ENCODE peak calls at places on chromosomes 12 and 14, in four cellular contexts. One of them, this sample, is unnamed.
A peak's percentile ranks its signal among the peaks of the same experiment; 100 is the strongest.

GRCh38 chr12:106080786-106081185 is 58.0 kb downstream of the NUAK1 start:
- DNase-seq in SK-N-SH: no peak
- DNase-seq in HepG2: no peak
- DNase-seq in GM12878: no peak
- DNase-seq in this sample: no peak

GRCh38 chr12:3537916-3538690 is 47.1 kb downstream of the PRMT8 start:
- DNase-seq in SK-N-SH: no peak
- DNase-seq in GM12878: no peak
- DNase-seq in HepG2: no peak
- DNase-seq in this sample: no peak

GRCh38 chr12:71731439-71732356 is 23.0 kb upstream of the RAB21 start:
- DNase-seq in SK-N-SH: no peak
- DNase-seq in HepG2: peak; percentile 79
- DNase-seq in GM12878: no peak
- DNase-seq in this sample: peak; percentile 61

GRCh38 chr14:38073641-38074040 is 134.1 kb upstream of the SSTR1 start:
- DNase-seq in HepG2: no peak
- DNase-seq in SK-N-SH: no peak
- DNase-seq in GM12878: no peak
- DNase-seq in this sample: no peak

GRCh38 chr14:56989359-56989758 is 179.1 kb upstream of the OTX2 start:
- DNase-seq in HepG2: no peak
- DNase-seq in GM12878: no peak
- DNase-seq in SK-N-SH: no peak
- DNase-seq in this sample: no peak

GRCh38 chr14:101176535-101177205 is 273.1 kb upstream of the RTL1 start:
- DNase-seq in HepG2: no peak
- DNase-seq in GM12878: no peak
- DNase-seq in SK-N-SH: peak; percentile 72
- DNase-seq in this sample: no peak

GRCh38 chr12:15558915-15559528 is 230.2 kb downstream of the EPS8 start:
- DNase-seq in HepG2: no peak
- DNase-seq in GM12878: no peak
- DNase-seq in SK-N-SH: no peak
- DNase-seq in this sample: no peak

GRCh38 chr12:459430-460258 is at the start of gene B4GALNT3:
- DNase-seq in HepG2: no peak
- DNase-seq in SK-N-SH: peak; percentile 88
- DNase-seq in GM12878: no peak
- DNase-seq in this sample: no peak

GRCh38 chr12:82857911-82858533 is 171.3 kb downstream of the TMTC2 start:
- DNase-seq in GM12878: no peak
- DNase-seq in HepG2: no peak
- DNase-seq in SK-N-SH: no peak
- DNase-seq in this sample: no peak

GRCh38 chr12:93888964-93889363 is 211.8 kb downstream of the CRADD start:
- DNase-seq in GM12878: no peak
- DNase-seq in SK-N-SH: peak; percentile 53
- DNase-seq in HepG2: no peak
- DNase-seq in this sample: no peak

GRCh38 chr14:75123991-75124390 is 2.9 kb downstream of the NEK9 start:
- DNase-seq in SK-N-SH: peak; percentile 12
- DNase-seq in GM12878: no peak
- DNase-seq in HepG2: no peak
- DNase-seq in this sample: no peak

GRCh38 chr12:111313833-111314259 is 55.0 kb downstream of the PHETA1 start:
- DNase-seq in GM12878: no peak
- DNase-seq in HepG2: peak; percentile 59
- DNase-seq in SK-N-SH: peak; percentile 93
- DNase-seq in this sample: peak; percentile 95

GRCh38 chr14:55136868-55137785 is 8.1 kb downstream of the LGALS3 start:
- DNase-seq in HepG2: no peak
- DNase-seq in GM12878: no peak
- DNase-seq in SK-N-SH: peak; percentile 39
- DNase-seq in this sample: no peak

GRCh38 chr14:68978550-68978911 is 571 bp downstream of the ACTN1 start:
- DNase-seq in HepG2: no peak
- DNase-seq in SK-N-SH: peak; percentile 79
- DNase-seq in GM12878: no peak
- DNase-seq in this sample: peak; percentile 88

GRCh38 chr12:86134571-86134970 is 121.6 kb downstream of the MGAT4C start:
- DNase-seq in GM12878: no peak
- DNase-seq in SK-N-SH: no peak
- DNase-seq in HepG2: no peak
- DNase-seq in this sample: no peak

GRCh38 chr12:24728366-24728765 is 220.5 kb downstream of the BCAT1 start:
- DNase-seq in HepG2: peak; percentile 18
- DNase-seq in GM12878: no peak
- DNase-seq in SK-N-SH: peak; percentile 30
- DNase-seq in this sample: no peak

GRCh38 chr12:14768823-14769405 is 34.4 kb downstream of the WBP11 start:
- DNase-seq in HepG2: no peak
- DNase-seq in GM12878: peak; percentile 30
- DNase-seq in SK-N-SH: no peak
- DNase-seq in this sample: no peak

GRCh38 chr12:84642201-84642600 is 270.4 kb downstream of the SLC6A15 start:
- DNase-seq in GM12878: no peak
- DNase-seq in SK-N-SH: no peak
- DNase-seq in HepG2: no peak
- DNase-seq in this sample: no peak

GRCh38 chr14:26017270-26017669 is 580.6 kb downstream of the NOVA1 start:
- DNase-seq in SK-N-SH: no peak
- DNase-seq in GM12878: no peak
- DNase-seq in HepG2: no peak
- DNase-seq in this sample: no peak

GRCh38 chr14:101965145-101965531 is 765 bp downstream of the DYNC1H1 start:
- DNase-seq in HepG2: peak; percentile 54
- DNase-seq in GM12878: no peak
- DNase-seq in SK-N-SH: peak; percentile 79
- DNase-seq in this sample: no peak

GRCh38 chr14:69004731-69005431 is 25.8 kb upstream of the ACTN1 start:
- DNase-seq in HepG2: no peak
- DNase-seq in GM12878: no peak
- DNase-seq in SK-N-SH: no peak
- DNase-seq in this sample: no peak

GRCh38 chr12:26118356-26118755 is 6.5 kb downstream of the BHLHE41 start:
- DNase-seq in GM12878: no peak
- DNase-seq in HepG2: no peak
- DNase-seq in SK-N-SH: no peak
- DNase-seq in this sample: no peak

GRCh38 chr14:84477996-84478395 is 1051.9 kb upstream of the FLRT2 start:
- DNase-seq in HepG2: no peak
- DNase-seq in GM12878: no peak
- DNase-seq in SK-N-SH: no peak
- DNase-seq in this sample: no peak

GRCh38 chr14:72613196-72613974 is 280.5 kb downstream of the DPF3 start:
- DNase-seq in SK-N-SH: peak; percentile 63
- DNase-seq in HepG2: no peak
- DNase-seq in GM12878: no peak
- DNase-seq in this sample: no peak

GRCh38 chr12:47604474-47604873 is 101.4 kb downstream of the RPAP3 start:
- DNase-seq in HepG2: no peak
- DNase-seq in GM12878: no peak
- DNase-seq in SK-N-SH: no peak
- DNase-seq in this sample: no peak

GRCh38 chr14:40119321-40119720 is 687.1 kb upstream of the FBXO33 start:
- DNase-seq in GM12878: no peak
- DNase-seq in SK-N-SH: no peak
- DNase-seq in HepG2: no peak
- DNase-seq in this sample: no peak

GRCh38 chr14:50260072-50260471 is 28.7 kb upstream of the SOS2 start:
- DNase-seq in SK-N-SH: no peak
- DNase-seq in GM12878: no peak
- DNase-seq in HepG2: no peak
- DNase-seq in this sample: no peak

GRCh38 chr14:97262336-97262735 is 465.2 kb downstream of the VRK1 start:
- DNase-seq in SK-N-SH: no peak
- DNase-seq in GM12878: no peak
- DNase-seq in HepG2: no peak
- DNase-seq in this sample: no peak

GRCh38 chr12:66620026-66620425 is 58.9 kb downstream of the GRIP1 start:
- DNase-seq in GM12878: no peak
- DNase-seq in SK-N-SH: no peak
- DNase-seq in HepG2: no peak
- DNase-seq in this sample: no peak

GRCh38 chr12:131190965-131191364 is 237.3 kb downstream of the ADGRD1 start:
- DNase-seq in GM12878: no peak
- DNase-seq in SK-N-SH: no peak
- DNase-seq in HepG2: no peak
- DNase-seq in this sample: no peak

GRCh38 chr12:131189781-131190180 is 236.1 kb downstream of the ADGRD1 start:
- DNase-seq in GM12878: no peak
- DNase-seq in SK-N-SH: no peak
- DNase-seq in HepG2: no peak
- DNase-seq in this sample: no peak

GRCh38 chr12:131187602-131188001 is 233.9 kb downstream of the ADGRD1 start:
- DNase-seq in HepG2: no peak
- DNase-seq in GM12878: no peak
- DNase-seq in SK-N-SH: no peak
- DNase-seq in this sample: no peak

GRCh38 chr12:131192951-131193350 is 239.2 kb downstream of the ADGRD1 start:
- DNase-seq in SK-N-SH: no peak
- DNase-seq in HepG2: no peak
- DNase-seq in GM12878: no peak
- DNase-seq in this sample: no peak

GRCh38 chr12:131188131-131189050 is 234.7 kb downstream of the ADGRD1 start:
- DNase-seq in HepG2: no peak
- DNase-seq in GM12878: no peak
- DNase-seq in SK-N-SH: no peak
- DNase-seq in this sample: no peak
- TF ChIP-seq TCF12 in HepG2: no peak
- TF ChIP-seq TCF12 in GM12878: no peak
- TF ChIP-seq TCF12 in SK-N-SH: no peak
- TF ChIP-seq TCF12 in this sample: no peak

GRCh38 chr12:48890657-48891418 is 25.2 kb upstream of the RND1 start:
- DNase-seq in GM12878: no peak
- DNase-seq in SK-N-SH: peak; percentile 86
- DNase-seq in HepG2: peak; percentile 48
- DNase-seq in this sample: peak; percentile 96
- TF ChIP-seq TCF12 in GM12878: no peak
- TF ChIP-seq TCF12 in SK-N-SH: no peak
- TF ChIP-seq TCF12 in HepG2: no peak
- TF ChIP-seq TCF12 in this sample: no peak

GRCh38 chr12:43336962-43337555 is 214.9 kb downstream of the ADAMTS20 start:
- DNase-seq in SK-N-SH: peak; percentile 21
- DNase-seq in HepG2: no peak
- DNase-seq in GM12878: no peak
- DNase-seq in this sample: no peak
- TF ChIP-seq TCF12 in SK-N-SH: no peak
- TF ChIP-seq TCF12 in HepG2: no peak
- TF ChIP-seq TCF12 in GM12878: no peak
- TF ChIP-seq TCF12 in this sample: no peak

GRCh38 chr12:56601503-56601902 is 28.6 kb downstream of the BAZ2A start:
- DNase-seq in HepG2: no peak
- DNase-seq in SK-N-SH: peak; percentile 43
- DNase-seq in GM12878: no peak
- DNase-seq in this sample: no peak
- TF ChIP-seq TCF12 in HepG2: no peak
- TF ChIP-seq TCF12 in SK-N-SH: no peak
- TF ChIP-seq TCF12 in GM12878: no peak
- TF ChIP-seq TCF12 in this sample: no peak

GRCh38 chr12:51864701-51865469 is 16.4 kb upstream of the FIGNL2 start:
- DNase-seq in GM12878: no peak
- DNase-seq in HepG2: no peak
- DNase-seq in SK-N-SH: peak; percentile 52
- DNase-seq in this sample: no peak
- TF ChIP-seq TCF12 in GM12878: no peak
- TF ChIP-seq TCF12 in HepG2: no peak
- TF ChIP-seq TCF12 in SK-N-SH: no peak
- TF ChIP-seq TCF12 in this sample: no peak